ENCODE peak calls at places on chromosomes 11 and 22, in four cellular contexts. A is mammary epithelial cell, E is fibroblast of the aortic adventitia, Y is right atrium auricular region. C is an unnamed sample.

GRCh38 chr11:125091247-125091876 is 20.1 kb downstream of the TMEM218 start:
- DNase-seq in A (peak), E (peak), Y (peak), C (peak)

GRCh38 chr11:911890-912219 is 1.2 kb upstream of the CHID1 start:
- DNase-seq in A (no peak), Y (no peak), E (no peak), C (no peak)

GRCh38 chr11:128804481-128804880 is 62.6 kb downstream of the KCNJ1 start:
- DNase-seq in A (peak), Y (no peak), E (peak), C (no peak)

GRCh38 chr11:68480193-68480592 is 19.6 kb downstream of the PPP6R3 start:
- DNase-seq in Y (no peak), A (no peak), E (no peak), C (no peak)

GRCh38 chr11:128728767-128729587 is 35.1 kb downstream of the FLI1 start:
- DNase-seq in A (no peak), E (no peak), Y (no peak), C (no peak)

GRCh38 chr11:48005133-48005532 is 24.8 kb downstream of the PTPRJ start:
- DNase-seq in Y (no peak), E (peak), A (no peak), C (no peak)

GRCh38 chr11:5153574-5154431 is 754 bp downstream of the OR52A1 start:
- DNase-seq in E (no peak), A (no peak), Y (no peak), C (no peak)

GRCh38 chr11:48055292-48056132 is 75.2 kb downstream of the PTPRJ start:
- DNase-seq in Y (no peak), A (peak), E (peak), C (no peak)

GRCh38 chr11:7278314-7278917 is 26.7 kb downstream of the SYT9 start:
- DNase-seq in A (peak), E (peak), Y (no peak), C (peak)

GRCh38 chr11:44467931-44468330 is 97.5 kb upstream of the CD82 start:
- DNase-seq in A (no peak), E (no peak), Y (no peak), C (no peak)

GRCh38 chr22:37403267-37403960 is 23.9 kb downstream of the ELFN2 start:
- DNase-seq in A (no peak), E (no peak), Y (no peak), C (peak)

GRCh38 chr11:11456896-11457295 is 103.8 kb upstream of the CSNK2A3 start:
- DNase-seq in A (no peak), Y (no peak), E (no peak), C (no peak)

GRCh38 chr11:82980292-82980691 is 78.8 kb downstream of the DDIAS start:
- DNase-seq in E (peak), A (peak), Y (no peak), C (no peak)

GRCh38 chr11:103714246-103714645 is 322.2 kb upstream of the DDI1 start:
- DNase-seq in A (no peak), E (peak), Y (no peak), C (no peak)

GRCh38 chr11:41320233-41320993 is 139.0 kb downstream of the LRRC4C start:
- DNase-seq in E (no peak), A (no peak), Y (no peak), C (no peak)

GRCh38 chr22:44192098-44192810 is 11.5 kb downstream of the PARVG start:
- DNase-seq in E (no peak), A (peak), Y (no peak), C (peak)

GRCh38 chr11:61102667-61103491 is 590 bp downstream of the CD5 start:
- DNase-seq in Y (no peak), E (no peak), A (no peak), C (no peak)

GRCh38 chr11:82465481-82465880 is 268.2 kb downstream of the FAM181B start:
- DNase-seq in A (no peak), E (no peak), Y (no peak), C (no peak)

GRCh38 chr11:14414470-14415461 is 55.8 kb upstream of the RRAS2 start:
- DNase-seq in Y (no peak), A (no peak), E (no peak), C (peak)

GRCh38 chr11:10752061-10752460 is 1.0 kb downstream of the CTR9 start:
- DNase-seq in E (no peak), Y (no peak), A (peak), C (no peak)

GRCh38 chr11:59614277-59615131 is 1.1 kb downstream of the OSBP start:
- DNase-seq in A (no peak), Y (no peak), E (peak), C (no peak)

GRCh38 chr11:72642815-72643511 is 31.3 kb downstream of the PDE2A start:
- DNase-seq in A (no peak), Y (no peak), E (peak), C (peak)

GRCh38 chr22:25069758-25070461 is 117.4 kb downstream of the KIAA1671 start:
- DNase-seq in E (peak), A (no peak), Y (no peak), C (no peak)

GRCh38 chr11:11813288-11813962 is 28.3 kb upstream of the USP47 start:
- DNase-seq in Y (peak), A (peak), E (peak), C (no peak)

GRCh38 chr11:58395581-58395980 is 11.1 kb downstream of the OR5B3 start:
- DNase-seq in E (peak), Y (no peak), A (peak), C (no peak)

GRCh38 chr11:47857485-47858168 is 9.5 kb upstream of the NUP160 start:
- DNase-seq in E (no peak), A (no peak), Y (no peak), C (no peak)

GRCh38 chr11:28697920-28698827 is 590.0 kb downstream of the METTL15 start:
- DNase-seq in Y (no peak), E (peak), A (peak), C (peak)

GRCh38 chr22:29603358-29604191 is at the start of gene NF2:
- DNase-seq in Y (peak), E (peak), A (peak), C (peak)

GRCh38 chr11:120182790-120183491 is 27.9 kb upstream of the OAF start:
- DNase-seq in E (peak), Y (peak), A (no peak), C (peak)

GRCh38 chr11:46521947-46522681 is 71.7 kb downstream of the AMBRA1 start:
- DNase-seq in E (peak), Y (no peak), A (no peak), C (no peak)

GRCh38 chr11:13233173-13233572 is 44.4 kb upstream of the BMAL1 start:
- DNase-seq in E (no peak), A (no peak), Y (no peak), C (no peak)

GRCh38 chr11:13358871-13359270 is 81.3 kb downstream of the BMAL1 start:
- DNase-seq in E (no peak), A (no peak), Y (no peak), C (no peak)

GRCh38 chr11:78354741-78355705 is 62.6 kb downstream of the GAB2 start:
- DNase-seq in Y (no peak), E (peak), A (no peak), C (no peak)

GRCh38 chr11:17511571-17511970 is 32.6 kb downstream of the USH1C start:
- DNase-seq in A (no peak), Y (no peak), E (no peak), C (no peak)

GRCh38 chr22:49299821-49300231 is 527.8 kb downstream of the BRD1 start:
- DNase-seq in E (no peak), Y (peak), A (no peak), C (peak)

GRCh38 chr11:70747889-70748288 is 349.6 kb downstream of the CTTN start:
- DNase-seq in Y (no peak), E (no peak), A (no peak), C (no peak)

GRCh38 chr11:2573240-2574042 is 126.4 kb downstream of the KCNQ1OT1 start:
- DNase-seq in A (no peak), E (no peak), Y (no peak), C (peak)

DNA sequence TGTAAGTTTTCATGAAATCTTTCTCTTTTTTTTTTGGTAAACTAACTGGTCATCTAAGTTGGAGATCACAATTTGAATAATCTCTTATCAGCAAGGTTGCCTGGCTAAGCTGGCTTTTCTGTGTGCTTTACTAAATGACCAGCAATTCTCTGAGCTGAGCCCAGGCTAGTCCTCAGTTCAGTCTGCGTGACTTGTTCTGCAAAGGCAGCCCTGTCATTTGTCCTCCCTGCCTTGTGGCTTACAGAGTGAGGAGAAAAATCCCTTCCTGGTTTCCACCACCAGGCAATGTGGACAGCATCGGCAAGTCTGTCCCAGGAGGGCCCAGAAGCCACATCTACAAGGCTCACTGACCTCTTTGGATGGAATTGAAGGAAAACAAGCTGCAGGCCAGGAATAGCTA is 108.7 kb downstream of the SCN3B start:
- DNase-seq in A (no peak), E (peak), Y (no peak), C (no peak)
- H3K4me3 ChIP-seq in A (no peak), E (no peak), Y (no peak), C (no peak)

GRCh38 chr22:45268958-45269844 is 15.5 kb upstream of the UPK3A start:
- DNase-seq in A (peak), Y (peak), E (peak), C (peak)
- H3K4me3 ChIP-seq in A (peak), Y (peak), E (peak), C (peak)

DNA sequence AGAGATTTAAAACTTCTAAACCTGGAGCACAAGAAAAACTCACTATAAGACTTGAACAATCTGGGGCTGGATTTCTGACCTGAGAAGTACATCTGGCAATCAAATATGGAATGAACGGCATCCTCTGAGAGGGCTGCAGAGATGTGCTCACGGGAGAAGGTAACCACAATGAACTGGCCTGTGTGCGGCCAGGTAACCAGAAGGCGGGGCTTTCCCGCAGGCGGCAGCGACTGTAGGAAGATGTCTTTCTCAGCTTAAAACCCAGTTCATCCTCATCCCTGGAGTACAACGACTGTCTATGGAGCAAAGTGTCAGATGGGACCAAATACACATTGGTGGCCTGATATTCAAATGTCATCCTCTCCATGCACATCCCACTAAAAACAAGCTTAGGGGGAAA is 24.5 kb downstream of the MICAL3 start:
- DNase-seq in Y (no peak), E (no peak), A (peak), C (peak)
- H3K4me3 ChIP-seq in Y (peak), E (peak), A (peak), C (peak)

GRCh38 chr11:27216268-27217149 is 146.5 kb downstream of the CCDC34 start:
- DNase-seq in E (peak), Y (peak), A (no peak), C (no peak)

GRCh38 chr11:27218498-27219038 is 144.4 kb downstream of the CCDC34 start:
- DNase-seq in A (no peak), Y (no peak), E (peak), C (no peak)

GRCh38 chr11:27215471-27216267 is 147.3 kb downstream of the CCDC34 start:
- DNase-seq in A (no peak), Y (no peak), E (peak), C (peak)

GRCh38 chr11:27217496-27217895 is 145.5 kb downstream of the CCDC34 start:
- DNase-seq in E (no peak), Y (no peak), A (no peak), C (no peak)

DNA sequence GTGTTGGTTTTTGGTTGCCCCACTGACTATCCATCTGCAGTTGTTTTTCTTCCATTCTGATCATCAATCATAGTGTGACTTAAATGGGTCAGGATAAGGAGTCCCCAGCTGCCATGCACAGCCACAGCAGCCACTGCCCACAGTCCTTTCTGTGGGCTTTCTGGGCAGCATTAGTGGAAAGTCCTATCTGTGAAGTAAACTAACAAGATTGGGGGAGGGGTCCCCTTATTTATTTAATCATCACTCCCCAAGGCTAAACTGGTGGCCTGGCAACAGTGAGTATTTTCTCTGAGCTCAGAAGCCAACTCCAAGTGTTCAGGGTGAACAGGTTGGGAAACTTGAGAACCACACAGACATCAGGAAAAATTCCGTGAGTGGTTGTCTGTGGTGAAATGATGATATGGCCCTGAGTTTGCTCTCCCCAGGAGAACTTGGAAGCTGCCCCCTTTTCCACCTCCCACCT is 145.0 kb downstream of the CCDC34 start:
- DNase-seq in E (peak), Y (no peak), A (peak), C (no peak)
- H3K4me3 ChIP-seq in E (no peak), Y (no peak), A (no peak), C (peak)

GRCh38 chr11:66619080-66619554 is 2.7 kb downstream of the RBM14 start:
- DNase-seq in E (peak), A (peak), Y (no peak), C (no peak)
- H3K4me3 ChIP-seq in E (peak), A (peak), Y (no peak), C (peak)

GRCh38 chr11:132999519-132999918 is 532.8 kb downstream of the OPCML start:
- DNase-seq in E (no peak), Y (no peak), A (no peak), C (no peak)

GRCh38 chr11:132992838-132993680 is 539.2 kb downstream of the OPCML start:
- DNase-seq in E (no peak), Y (no peak), A (no peak), C (no peak)

GRCh38 chr11:132997396-132997795 is 534.9 kb downstream of the OPCML start:
- DNase-seq in E (no peak), A (no peak), Y (no peak), C (no peak)

GRCh38 chr11:132999031-132999430 is 533.3 kb downstream of the OPCML start:
- DNase-seq in Y (no peak), E (no peak), A (no peak), C (no peak)

GRCh38 chr11:132994038-132994502 is 538.2 kb downstream of the OPCML start:
- DNase-seq in E (no peak), A (no peak), Y (no peak), C (no peak)
- H3K4me3 ChIP-seq in E (no peak), A (no peak), Y (no peak), C (peak)

GRCh38 chr22:39418696-39419095 is 19.1 kb downstream of the TAB1 start:
- DNase-seq in A (no peak), Y (no peak), E (no peak), C (no peak)

GRCh38 chr22:39416319-39416718 is 16.7 kb downstream of the TAB1 start:
- DNase-seq in Y (no peak), E (no peak), A (no peak), C (no peak)

GRCh38 chr22:39415506-39415905 is 15.9 kb downstream of the TAB1 start:
- DNase-seq in E (no peak), Y (no peak), A (no peak), C (no peak)

GRCh38 chr22:39419096-39419495 is 19.5 kb downstream of the TAB1 start:
- DNase-seq in Y (no peak), A (no peak), E (no peak), C (no peak)

GRCh38 chr22:39417641-39418040 is 18.1 kb downstream of the TAB1 start:
- DNase-seq in Y (no peak), A (no peak), E (no peak), C (no peak)
- H3K4me3 ChIP-seq in Y (no peak), A (no peak), E (no peak), C (no peak)

GRCh38 chr11:27696961-27697360 is 3.3 kb downstream of the BDNF start:
- DNase-seq in E (no peak), Y (no peak), A (no peak), C (peak)

GRCh38 chr11:27696112-27696511 is 4.1 kb downstream of the BDNF start:
- DNase-seq in E (no peak), Y (no peak), A (no peak), C (no peak)

GRCh38 chr11:27697679-27698275 is 2.5 kb downstream of the BDNF start:
- DNase-seq in E (peak), Y (no peak), A (no peak), C (no peak)

GRCh38 chr11:27693398-27693797 is 6.9 kb downstream of the BDNF start:
- DNase-seq in A (no peak), E (peak), Y (no peak), C (no peak)

DNA sequence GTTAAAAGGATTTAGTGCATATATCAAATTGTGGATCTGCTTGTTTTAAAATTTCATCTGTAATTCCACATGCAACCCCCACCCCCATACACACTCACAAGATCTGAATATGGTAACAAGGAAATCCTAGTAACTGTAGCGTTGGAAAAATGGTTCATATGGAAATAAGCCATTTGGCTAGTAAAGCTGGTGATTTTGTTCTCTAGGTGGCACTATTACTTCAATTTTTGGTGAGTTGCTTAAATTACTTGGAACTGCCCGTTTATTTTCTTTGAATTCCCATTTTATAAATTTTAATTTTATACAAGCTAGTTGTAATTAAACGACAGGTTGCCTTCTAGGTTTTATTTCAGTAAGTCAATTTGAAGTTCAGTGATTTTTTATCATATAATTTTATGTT is 5.3 kb downstream of the BDNF start:
- DNase-seq in E (peak), Y (no peak), A (no peak), C (no peak)
- H3K4me3 ChIP-seq in E (no peak), Y (no peak), A (no peak), C (no peak)

GRCh38 chr11:86743223-86744118 is 56.9 kb upstream of the PRSS23 start:
- DNase-seq in A (peak), E (peak), Y (peak), C (no peak)
- H3K4me3 ChIP-seq in A (no peak), E (no peak), Y (no peak), C (no peak)

C was measured in endodermal cell.